ENCODE peak calls at places on chromosomes 7 and 10, in seven cellular contexts. B is IMR-90, Z is PC-3, K is HCT116, D is A549, S is PC-9, H is H1. R is an unnamed sample. For H3K9me3 and H3K4me1, the result is how much of the 10 kb centered on the place peaks cover.

GRCh38 chr10:26725837-26726727 is 28.6 kb downstream of the PDSS1 start:
- DNase-seq in B (peak), Z (peak), K (peak), D (peak), S (peak), H (no peak), R (peak)

GRCh38 chr7:113071465-113071864 is 15.2 kb downstream of the GPR85 start:
- DNase-seq in B (peak), Z (no peak), K (no peak), D (no peak), S (no peak), H (no peak), R (peak)

GRCh38 chr10:129047001-129047400 is 420.0 kb upstream of the MGMT start:
- DNase-seq in B (peak), Z (no peak), K (no peak), D (no peak), S (no peak), H (no peak), R (no peak)

GRCh38 chr7:131336956-131337355 is 9.3 kb downstream of the MKLN1 start:
- DNase-seq in B (peak), Z (no peak), K (peak), D (peak), S (no peak), H (no peak), R (peak)

GRCh38 chr10:114401195-114401741 is 3.0 kb downstream of the AFAP1L2 start:
- DNase-seq in B (peak), Z (no peak), K (no peak), D (no peak), S (no peak), H (no peak), R (no peak)

GRCh38 chr10:111873041-111873440 is 310.5 kb downstream of the GPAM start:
- DNase-seq in B (no peak), Z (no peak), K (no peak), D (no peak), S (no peak), H (no peak), R (no peak)

GRCh38 chr7:156733638-156734037 is 93.1 kb downstream of the RNF32 start:
- DNase-seq in B (no peak), Z (no peak), K (no peak), D (no peak), S (no peak), H (no peak), R (no peak)

GRCh38 chr10:96683065-96683464 is 37.2 kb downstream of the PIK3AP1 start:
- DNase-seq in B (peak), Z (peak), K (no peak), D (no peak), S (no peak), H (no peak), R (no peak)

GRCh38 chr7:1889556-1890181 is 219.6 kb downstream of the ELFN1 start:
- DNase-seq in B (peak), Z (peak), K (no peak), D (no peak), S (no peak), H (no peak), R (no peak)

GRCh38 chr7:148963583-148964509 is 64.5 kb downstream of the PDIA4 start:
- DNase-seq in B (no peak), Z (peak), K (no peak), D (peak), S (peak), H (no peak), R (no peak)

GRCh38 chr7:130923930-130924329 is 189.9 kb upstream of the KLF14 start:
- DNase-seq in B (no peak), Z (no peak), K (no peak), D (no peak), S (no peak), H (peak), R (no peak)

DNA sequence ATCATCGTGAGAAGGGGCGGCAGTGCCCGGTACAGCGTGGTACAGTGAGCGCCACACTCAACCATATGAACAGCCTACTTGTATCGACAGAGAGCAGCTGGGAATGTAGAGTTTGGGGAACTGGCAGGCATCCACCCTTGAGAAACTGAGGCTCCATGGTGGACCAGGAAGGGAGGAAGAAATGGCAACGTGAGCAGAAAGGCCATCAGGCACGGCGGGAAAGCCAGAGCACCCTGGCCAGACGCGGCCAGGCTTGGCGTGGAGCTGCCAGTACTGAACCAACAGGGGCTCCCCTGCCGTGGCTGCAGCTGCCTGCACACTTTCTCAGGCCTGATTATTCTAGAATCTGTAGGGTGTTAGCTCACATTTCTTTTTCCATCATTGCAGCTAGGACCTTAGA is 442.3 kb downstream of the PTPRN2 start:
- DNase-seq in B (no peak), Z (no peak), K (no peak), D (no peak), S (no peak), H (no peak), R (no peak)
- H3K9me3 ChIP-seq in B (half or more), Z (under half), K (under half), D (under half), S (under half), H (under half), R (under half)

DNA sequence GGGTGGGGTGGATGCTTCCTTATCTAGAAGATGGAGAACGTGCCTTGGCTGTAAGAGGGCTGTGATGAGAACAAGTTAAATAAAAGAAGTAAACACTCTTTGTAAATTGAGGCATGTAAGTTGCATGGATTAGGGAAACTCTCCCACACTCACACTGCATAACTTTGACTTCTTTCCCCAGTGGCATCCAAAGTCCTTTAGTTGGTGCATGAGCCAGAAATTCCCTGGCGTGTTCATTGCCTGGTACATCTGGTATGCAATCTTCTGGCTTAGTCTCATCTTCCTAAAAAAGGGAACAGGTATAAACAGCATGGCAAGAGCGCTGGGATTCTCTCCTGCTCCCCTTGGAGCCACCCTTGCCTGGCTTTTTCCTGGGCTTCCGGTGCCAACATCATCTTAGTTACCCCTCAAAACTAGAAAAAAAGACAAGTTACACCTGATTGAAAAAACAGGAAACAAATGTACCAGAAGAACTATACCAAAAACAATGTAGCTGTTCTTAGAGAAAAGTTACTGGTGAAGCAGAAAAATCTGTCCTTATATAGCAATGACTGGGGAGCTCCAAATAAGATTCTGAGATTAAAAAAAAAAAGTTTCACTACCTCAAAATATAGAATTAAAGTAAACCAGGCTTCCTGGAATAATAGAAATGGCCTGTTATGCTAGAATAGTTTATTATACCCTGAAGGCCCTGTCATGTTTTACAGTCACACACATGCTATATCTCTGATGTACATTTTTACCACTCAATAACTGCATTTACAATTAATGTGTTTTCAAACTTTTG is 9.9 kb downstream of the RP9 start:
- DNase-seq in B (no peak), Z (no peak), K (no peak), D (no peak), S (no peak), H (no peak), R (peak)
- H3K4me2 ChIP-seq in B (no peak), Z (no peak), K (no peak), D (no peak), S (no peak), H (no peak), R (no peak)

DNA sequence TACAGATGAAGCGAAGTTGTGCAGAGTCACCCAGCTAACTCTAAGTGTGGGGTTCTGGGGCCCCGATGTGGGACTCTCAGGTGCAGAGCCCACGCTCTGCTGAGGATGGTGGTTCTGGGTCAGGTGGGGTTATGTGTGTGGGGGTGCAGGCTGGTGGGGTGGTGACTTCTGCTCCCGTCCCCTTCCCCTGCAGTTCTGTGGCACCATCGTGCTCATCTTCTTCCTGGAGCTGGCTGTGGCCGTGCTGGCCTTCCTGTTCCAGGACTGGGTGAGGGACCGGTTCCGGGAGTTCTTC is 28.6 kb upstream of the SH2D4B start:
- DNase-seq in B (no peak), Z (no peak), K (no peak), D (no peak), S (no peak), H (no peak), R (no peak)
- H3K4me1 ChIP-seq in B (under half), Z (under half), K (half or more), D (half or more), S (half or more), H (under half), R (under half)

DNA sequence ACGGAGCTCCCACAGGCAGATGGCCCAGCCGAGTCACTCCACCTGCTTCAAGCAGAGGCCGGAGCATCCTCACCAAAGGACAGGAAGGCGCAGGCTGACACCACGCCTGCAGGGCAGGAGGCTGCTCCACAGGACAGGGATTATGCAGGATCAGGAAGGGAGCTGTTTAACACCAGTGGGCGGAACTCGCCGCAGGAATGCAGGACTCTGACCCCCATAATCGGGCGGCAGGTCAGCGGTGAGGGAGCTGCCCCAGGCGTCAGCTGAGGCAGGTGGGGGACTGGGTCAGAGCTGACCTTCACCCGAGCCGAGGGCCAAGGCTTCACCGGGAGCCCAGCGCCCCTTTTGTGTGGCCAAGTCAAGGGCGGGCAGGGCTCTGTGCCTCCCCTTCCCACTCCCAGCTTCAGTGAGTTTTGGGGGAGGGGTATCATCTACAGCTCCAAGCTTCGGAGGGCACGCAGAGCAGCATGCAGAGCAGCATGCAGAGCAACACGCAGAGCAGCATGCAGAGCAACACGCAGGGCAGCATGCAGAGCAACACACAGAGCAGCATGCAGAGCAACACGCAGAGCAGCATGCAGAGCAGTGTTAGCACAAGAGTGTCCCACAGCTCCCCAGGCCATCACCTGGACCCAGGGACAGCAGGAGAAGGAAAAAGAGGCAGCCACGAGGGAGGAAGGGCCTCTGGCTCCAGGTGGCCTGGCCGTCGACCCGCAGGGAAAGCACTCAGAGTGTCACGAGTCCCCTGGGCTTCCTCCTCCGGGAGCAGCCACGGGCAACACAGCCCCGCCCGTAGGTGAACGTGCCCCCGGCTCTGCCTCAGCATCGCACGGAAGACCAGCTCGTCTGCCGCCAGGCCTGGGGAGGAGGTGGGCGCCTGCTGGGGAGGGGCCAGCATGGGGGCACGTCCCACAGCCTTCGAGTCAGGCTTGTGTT is 151.7 kb upstream of the PPP2R2D start:
- DNase-seq in B (no peak), Z (no peak), K (no peak), D (no peak), S (no peak), H (no peak), R (no peak)
- H3K9me3 ChIP-seq in B (half or more), Z (under half), K (under half), D (under half), S (under half), H (under half), R (under half)

GRCh38 chr7:123348700-123349099 is 148.9 kb upstream of the SLC13A1 start:
- DNase-seq in B (no peak), Z (no peak), K (no peak), D (no peak), S (no peak), H (no peak), R (no peak)
- H3K4me2 ChIP-seq in B (no peak), Z (no peak), K (no peak), D (no peak), S (no peak), H (no peak), R (no peak)

GRCh38 chr10:22561909-22562308 is 152.5 kb downstream of the PIP4K2A start:
- DNase-seq in B (no peak), Z (no peak), K (no peak), D (no peak), S (no peak), H (no peak), R (no peak)
- H3K4me1 ChIP-seq in B (under half), Z (under half), K (under half), D (under half), S (under half), H (under half), R (under half)

GRCh38 chr7:158424531-158424930 is 163.1 kb downstream of the PTPRN2 start:
- DNase-seq in B (no peak), Z (no peak), K (no peak), D (no peak), S (no peak), H (no peak), R (no peak)

GRCh38 chr7:158421394-158421793 is 166.2 kb downstream of the PTPRN2 start:
- DNase-seq in B (no peak), Z (no peak), K (no peak), D (no peak), S (no peak), H (no peak), R (no peak)

GRCh38 chr7:158424011-158424410 is 163.6 kb downstream of the PTPRN2 start:
- DNase-seq in B (no peak), Z (no peak), K (no peak), D (no peak), S (no peak), H (no peak), R (no peak)

GRCh38 chr7:158423190-158423555 is 164.4 kb downstream of the PTPRN2 start:
- DNase-seq in B (no peak), Z (no peak), K (no peak), D (no peak), S (no peak), H (no peak), R (no peak)

DNA sequence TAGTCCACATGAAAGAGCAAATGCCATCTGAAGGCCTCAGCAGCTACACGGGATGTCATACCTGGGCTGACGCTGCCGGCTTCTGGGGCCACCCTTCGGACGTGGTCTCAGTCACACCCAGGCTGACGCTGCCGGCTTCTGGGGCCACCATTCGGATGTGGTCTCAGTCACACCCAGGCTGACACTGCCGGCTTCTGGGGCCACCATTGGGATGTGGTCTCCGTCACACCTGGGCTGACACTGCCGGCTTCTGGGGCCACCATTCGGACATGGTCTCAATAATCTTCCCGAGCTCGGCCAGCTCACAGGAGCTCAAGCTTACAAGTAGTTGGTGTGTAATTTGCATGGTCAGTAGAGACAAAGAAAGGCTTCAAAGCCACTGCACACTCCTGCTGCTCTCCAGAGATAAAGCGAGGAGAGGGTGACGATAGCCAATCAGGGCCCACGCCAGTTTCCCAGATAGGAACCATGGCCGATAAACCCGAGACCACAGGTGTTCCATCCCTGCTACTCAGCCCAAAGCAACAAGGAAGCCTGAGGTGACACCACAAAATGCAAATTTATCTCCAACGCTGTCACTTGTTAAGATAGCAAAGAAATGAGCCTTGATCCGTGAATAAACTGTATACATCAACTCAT is 165.0 kb downstream of the PTPRN2 start:
- DNase-seq in B (no peak), Z (no peak), K (no peak), D (no peak), S (no peak), H (no peak), R (no peak)
- H3K9me3 ChIP-seq in B (under half), Z (under half), K (under half), D (under half), S (under half), H (under half), R (under half)

GRCh38 chr7:30738026-30738915 is 13.7 kb upstream of the INMT start:
- DNase-seq in B (no peak), Z (no peak), K (no peak), D (no peak), S (no peak), H (no peak), R (no peak)
- H3K4me2 ChIP-seq in B (no peak), Z (no peak), K (no peak), D (no peak), S (no peak), H (no peak), R (no peak)